ENCODE peak calls at places on chromosomes 2 and 18, in ten cellular contexts. J is NCI-H345; E is GDM1; B is Ammon's horn; T is GM03348; Q is activated CD8-positive, alpha-beta memory T cell treated with anti-CD3 and anti-CD28 coated beads for 24 hours; Z is AG08396; C is AG04449; S is NCI-H510A; P is RPMI7951. F is an unnamed sample.

GRCh38 chr2:226429476-226429875 is 370.1 kb downstream of the IRS1 start:
- DNase-seq in J (no peak), E (no peak), B (no peak), T (no peak), Q (no peak), Z (no peak), C (no peak), S (no peak), P (no peak), F (no peak)

GRCh38 chr18:75121266-75121665 is 87.7 kb downstream of the PTGR3 start:
- DNase-seq in J (no peak), E (no peak), B (no peak), T (no peak), Q (peak; percentile 33), Z (no peak), C (no peak), S (no peak), P (peak; percentile 6), F (no peak)

GRCh38 chr18:58721586-58722160 is 50.4 kb downstream of the MALT1 start:
- DNase-seq in J (no peak), E (no peak), B (no peak), T (peak; percentile 25), Q (no peak), Z (peak; percentile 4), C (peak; percentile 4), S (no peak), P (no peak), F (no peak)

GRCh38 chr2:66301073-66301766 is 133.7 kb upstream of the MEIS1 start:
- DNase-seq in J (no peak), E (no peak), B (no peak), T (peak; percentile 17), Q (no peak), Z (peak; percentile 15), C (no peak), S (peak; percentile 63), P (no peak), F (peak; percentile 78)

GRCh38 chr18:76328145-76328544 is 166.9 kb downstream of the ZNF516 start:
- DNase-seq in J (no peak), E (no peak), B (no peak), T (no peak), Q (no peak), Z (no peak), C (no peak), S (no peak), P (no peak), F (no peak)

GRCh38 chr2:158633261-158633660 is 161.9 kb upstream of the DAPL1 start:
- DNase-seq in J (no peak), E (no peak), B (no peak), T (no peak), Q (no peak), Z (no peak), C (no peak), S (no peak), P (peak; percentile 43), F (no peak)

GRCh38 chr2:209431701-209432100 is 7.9 kb downstream of the MAP2 start:
- DNase-seq in J (no peak), E (no peak), B (no peak), T (peak; percentile 38), Q (no peak), Z (peak; percentile 31), C (peak; percentile 40), S (no peak), P (peak; percentile 96), F (no peak)

GRCh38 chr2:176161817-176162626 is 4.9 kb downstream of the HOXD3 start:
- DNase-seq in J (no peak), E (no peak), B (no peak), T (peak; percentile 81), Q (no peak), Z (peak; percentile 66), C (no peak), S (no peak), P (no peak), F (no peak)

GRCh38 chr2:158510887-158511286 is 54.1 kb downstream of the PKP4 start:
- DNase-seq in J (no peak), E (no peak), B (no peak), T (no peak), Q (no peak), Z (no peak), C (no peak), S (no peak), P (no peak), F (no peak)

GRCh38 chr18:49652841-49653240 is 91.0 kb downstream of the LIPG start:
- DNase-seq in J (no peak), E (no peak), B (no peak), T (no peak), Q (no peak), Z (no peak), C (no peak), S (no peak), P (no peak), F (no peak)